ENCODE peak calls at places on chromosomes 16 and 17, in seven cellular contexts. G is NCI-H2081, S is fibroblast of the conjunctiva, T is GM20000, R is EL, W is A172, Q is transverse colon. Z is an unnamed sample.

GRCh38 chr17:72687941-72688340 is 404.5 kb downstream of the SLC39A11 start:
- DNase-seq in T (no peak), S (no peak), R (no peak), Q (no peak), W (no peak), G (no peak), Z (no peak)

GRCh38 chr17:42459983-42460300 is 1.3 kb downstream of the ATP6V0A1 start:
- DNase-seq in W (peak; percentile 75), R (peak; percentile 46), Q (no peak), G (no peak), S (no peak), T (peak; percentile 50), Z (peak; percentile 43)

GRCh38 chr16:81549547-81550411 is 105.2 kb downstream of the CMIP start:
- DNase-seq in Q (no peak), W (no peak), G (no peak), R (no peak), S (no peak), T (no peak), Z (no peak)

GRCh38 chr17:43608313-43608712 is 53.4 kb downstream of the MEOX1 start:
- DNase-seq in T (no peak), S (no peak), R (peak; percentile 35), Q (no peak), G (no peak), W (peak; percentile 80), Z (no peak)

GRCh38 chr17:29115906-29116651 is 64.1 kb downstream of the MYO18A start:
- DNase-seq in Q (no peak), W (peak; percentile 89), T (peak; percentile 54), S (no peak), G (peak; percentile 71), R (peak; percentile 72), Z (peak; percentile 59)

GRCh38 chr16:82634955-82635610 is 8.3 kb downstream of the CDH13 start:
- DNase-seq in T (no peak), R (no peak), W (no peak), S (no peak), Q (no peak), G (no peak), Z (no peak)

GRCh38 chr17:59666235-59666634 is 41.0 kb downstream of the PTRH2 start:
- DNase-seq in S (no peak), Q (peak; percentile 42), W (peak; percentile 42), R (no peak), G (no peak), T (no peak), Z (no peak)

GRCh38 chr16:20866161-20866772 is 33.9 kb downstream of the DCUN1D3 start:
- DNase-seq in Q (peak; percentile 17), T (no peak), S (peak; percentile 49), W (peak; percentile 96), R (peak; percentile 87), G (no peak), Z (no peak)

GRCh38 chr17:78996781-78997201 is 12.8 kb downstream of the CANT1 start:
- DNase-seq in W (no peak), Q (no peak), S (no peak), R (no peak), G (no peak), T (no peak), Z (no peak)

GRCh38 chr16:2776500-2777139 is 460 bp downstream of the ELOB start:
- DNase-seq in G (no peak), W (no peak), Q (no peak), S (no peak), R (no peak), T (peak; percentile 66), Z (no peak)

GRCh38 chr16:71367243-71367976 is 8.9 kb downstream of the CALB2 start:
- DNase-seq in R (peak; percentile 58), Q (peak; percentile 38), S (no peak), G (peak; percentile 35), T (peak; percentile 65), W (peak; percentile 70), Z (peak; percentile 62)

GRCh38 chr16:66695935-66696668 is 441 bp downstream of the CMTM4 start:
- DNase-seq in R (no peak), Q (peak; percentile 77), S (no peak), T (peak; percentile 20), W (no peak), G (peak; percentile 21), Z (no peak)

GRCh38 chr16:35391328-35391727 is 1931.9 kb downstream of the TP53TG3F start:
- DNase-seq in W (peak; percentile 38), S (no peak), G (peak; percentile 56), Q (no peak), R (peak; percentile 5), T (no peak), Z (no peak)

GRCh38 chr17:28726396-28726911 is 421 bp upstream of the TLCD1 start:
- DNase-seq in Q (peak; percentile 79), R (peak; percentile 75), W (peak; percentile 66), S (no peak), G (no peak), T (no peak), Z (peak; percentile 64)

GRCh38 chr17:57597531-57598453 is 147.3 kb downstream of the CCDC182 start:
- DNase-seq in T (peak; percentile 44), R (peak; percentile 74), W (peak; percentile 81), S (peak; percentile 65), Q (peak; percentile 73), G (peak; percentile 76), Z (no peak)

GRCh38 chr16:2467301-2468141 is 3.6 kb upstream of the NTN3 start:
- DNase-seq in T (peak; percentile 76), G (peak; percentile 86), W (peak; percentile 70), Q (peak; percentile 66), S (peak; percentile 17), R (peak; percentile 85), Z (peak; percentile 67)

GRCh38 chr16:80300456-80300855 is 240.3 kb upstream of the DYNLRB2 start:
- DNase-seq in S (no peak), T (no peak), G (no peak), Q (no peak), W (no peak), R (no peak), Z (no peak)

GRCh38 chr16:87809150-87809902 is 43.5 kb upstream of the KLHDC4 start:
- DNase-seq in W (peak; percentile 56), G (no peak), S (no peak), T (peak; percentile 75), Q (peak; percentile 13), R (no peak), Z (peak; percentile 78)

GRCh38 chr17:6551909-6552768 is 4.2 kb downstream of the PITPNM3 start:
- DNase-seq in G (no peak), S (no peak), R (no peak), W (peak; percentile 19), Q (peak; percentile 88), T (no peak), Z (no peak)

GRCh38 chr16:63702981-63703590 is 1418.8 kb downstream of the CDH11 start:
- DNase-seq in W (no peak), S (no peak), R (no peak), T (no peak), Q (no peak), G (no peak), Z (no peak)